ENCODE peak calls at places on chromosomes 13 and 19, in seven cellular contexts. T, K, Q, G, R, F and M are unnamed samples.

GRCh38 chr13:35857769-35858168 is 273.4 kb downstream of the DCLK1 start:
- DNase-seq in Q (no peak), G (no peak), R (no peak), K (no peak), T (peak; percentile 66), F (no peak), M (peak; percentile 90)

GRCh38 chr13:49587311-49587847 is 2.0 kb upstream of the RCBTB1 start:
- DNase-seq in F (no peak), G (peak; percentile 38), T (no peak), Q (no peak), R (no peak), K (no peak), M (peak; percentile 26)

GRCh38 chr19:46892252-46893179 is 31.7 kb downstream of the ARHGAP35 start:
- DNase-seq in Q (peak; percentile 37), G (no peak), F (no peak), K (no peak), R (peak; percentile 9), T (no peak), M (no peak)

GRCh38 chr19:2294377-2295335 is 12.7 kb upstream of the PEAK3 start:
- DNase-seq in F (peak; percentile 85), K (no peak), G (no peak), R (no peak), T (peak; percentile 78), Q (no peak), M (peak; percentile 36)

GRCh38 chr13:78524936-78525335 is 78.4 kb downstream of the POU4F1 start:
- DNase-seq in R (no peak), F (no peak), T (no peak), K (no peak), G (no peak), Q (no peak), M (no peak)

GRCh38 chr13:38167164-38167822 is 182.4 kb upstream of the UFM1 start:
- DNase-seq in G (no peak), R (no peak), K (no peak), F (no peak), Q (peak; percentile 3), T (no peak), M (no peak)

GRCh38 chr19:5048727-5049553 is 80.0 kb downstream of the KDM4B start:
- DNase-seq in K (no peak), R (no peak), T (peak; percentile 83), G (no peak), Q (no peak), F (no peak), M (peak; percentile 93)

GRCh38 chr19:40811478-40812341 is 12.7 kb downstream of the EGLN2 start:
- DNase-seq in G (no peak), F (no peak), Q (no peak), R (no peak), T (no peak), K (no peak), M (no peak)

GRCh38 chr19:30330266-30330665 is 41.9 kb upstream of the ZNF536 start:
- DNase-seq in G (no peak), Q (no peak), K (no peak), R (no peak), F (no peak), T (no peak), M (no peak)

GRCh38 chr19:3459322-3459881 is 20.9 kb downstream of the SMIM24 start:
- DNase-seq in Q (peak; percentile 43), G (no peak), T (peak; percentile 84), K (no peak), F (peak; percentile 60), R (no peak), M (peak; percentile 97)

GRCh38 chr19:21147540-21147939 is 5.7 kb downstream of the ZNF431 start:
- DNase-seq in F (no peak), Q (no peak), R (no peak), G (no peak), T (no peak), K (no peak), M (no peak)

GRCh38 chr19:2365201-2365970 is 5.3 kb downstream of the TMPRSS9 start:
- DNase-seq in F (no peak), K (no peak), T (no peak), G (no peak), R (no peak), Q (no peak), M (no peak)

GRCh38 chr13:112880221-112880641 is 88.8 kb upstream of the MCF2L start:
- DNase-seq in Q (no peak), F (no peak), R (no peak), T (no peak), K (no peak), G (no peak), M (no peak)

GRCh38 chr19:36225219-36225892 is 10.4 kb downstream of the ZNF146 start:
- DNase-seq in K (no peak), T (peak; percentile 51), F (peak; percentile 13), Q (no peak), R (no peak), G (no peak), M (no peak)

GRCh38 chr13:36766295-36766694 is 52.7 kb upstream of the RFXAP start:
- DNase-seq in T (peak; percentile 9), R (no peak), Q (no peak), K (no peak), G (no peak), F (no peak), M (peak; percentile 75)

GRCh38 chr13:21673592-21674270 is 2.9 kb downstream of the FGF9 start:
- DNase-seq in Q (peak; percentile 51), K (peak; percentile 58), T (peak; percentile 62), F (no peak), G (peak; percentile 83), R (peak; percentile 67), M (peak; percentile 70)

GRCh38 chr19:46040952-46041500 is at the start of gene IGFL4:
- DNase-seq in Q (no peak), T (no peak), R (no peak), G (peak; percentile 97), K (no peak), F (no peak), M (peak; percentile 37)

GRCh38 chr19:55487884-55488687 is at the start of gene SSC5D:
- DNase-seq in Q (no peak), F (no peak), K (no peak), G (no peak), T (peak; percentile 30), R (no peak), M (peak; percentile 71)

GRCh38 chr19:4575267-4575793 is 15.8 kb upstream of the SEMA6B start:
- DNase-seq in G (peak; percentile 25), F (peak; percentile 78), K (no peak), R (no peak), T (peak; percentile 81), Q (no peak), M (peak; percentile 90)

GRCh38 chr13:50123002-50123401 is 107.8 kb downstream of the KCNRG start:
- DNase-seq in T (no peak), R (no peak), G (no peak), Q (no peak), F (no peak), K (no peak), M (no peak)

GRCh38 chr13:112972867-112973576 is 4.0 kb downstream of the MCF2L start:
- DNase-seq in G (peak; percentile 40), F (no peak), T (no peak), Q (no peak), K (no peak), R (no peak), M (peak; percentile 11)

GRCh38 chr13:110560606-110561334 is 752 bp downstream of the RAB20 start:
- DNase-seq in R (no peak), G (peak; percentile 80), T (peak; percentile 60), Q (no peak), K (no peak), F (no peak), M (no peak)

GRCh38 chr13:113022391-113023216 is 53.6 kb downstream of the MCF2L start:
- DNase-seq in Q (no peak), G (no peak), F (no peak), K (no peak), R (no peak), T (no peak), M (peak; percentile 32)

GRCh38 chr19:16447015-16447384 is 24.8 kb downstream of the EPS15L1 start:
- DNase-seq in G (no peak), R (no peak), T (peak; percentile 96), K (no peak), F (peak; percentile 58), Q (peak; percentile 89), M (peak; percentile 91)

GRCh38 chr19:35220315-35220921 is 8.1 kb downstream of the FAM187B start:
- DNase-seq in G (no peak), Q (no peak), K (no peak), R (no peak), T (no peak), F (no peak), M (no peak)

GRCh38 chr13:76210262-76210661 is 574.1 kb downstream of the LMO7 start:
- DNase-seq in G (no peak), K (no peak), R (no peak), Q (no peak), T (no peak), F (no peak), M (peak; percentile 52)

GRCh38 chr13:27263438-27263837 is 7.2 kb upstream of the RASL11A start:
- DNase-seq in R (no peak), G (no peak), F (no peak), K (no peak), T (no peak), Q (no peak), M (no peak)

GRCh38 chr19:43934055-43934984 is 762 bp downstream of the ZNF45 start:
- DNase-seq in R (no peak), G (peak; percentile 12), K (no peak), T (peak; percentile 29), Q (no peak), F (no peak), M (peak; percentile 12)

GRCh38 chr13:43878897-43879322 is 630 bp downstream of the CCDC122 start:
- DNase-seq in F (peak; percentile 69), T (peak; percentile 91), R (no peak), K (no peak), G (peak; percentile 83), Q (peak; percentile 77), M (peak; percentile 88)

GRCh38 chr13:32669030-32669646 is 82.9 kb downstream of the PDS5B start:
- DNase-seq in Q (peak; percentile 70), T (peak; percentile 81), R (peak; percentile 25), K (peak; percentile 47), G (peak; percentile 88), F (no peak), M (peak; percentile 55)

GRCh38 chr13:39025433-39025839 is 12.5 kb downstream of the PROSER1 start:
- DNase-seq in K (no peak), Q (no peak), R (no peak), F (no peak), T (no peak), G (no peak), M (no peak)